ENCODE peak calls at places on chromosomes 7 and 10, in six cellular contexts. P is GM20000, O is endothelial cell, M is HFF-Myc, Y is uterus, S is PC-9. R is an unnamed sample.

GRCh38 chr10:110279062-110279986 is 25.4 kb downstream of the SMNDC1 start:
- DNase-seq in P (peak), O (peak), M (peak), Y (peak), S (peak), R (peak)

GRCh38 chr10:23293145-23293724 is 51.4 kb downstream of the C10orf67 start:
- DNase-seq in P (peak), O (peak), M (peak), Y (no peak), S (no peak), R (peak)

GRCh38 chr10:125038637-125039036 is 96.7 kb downstream of the ZRANB1 start:
- DNase-seq in P (no peak), O (no peak), M (no peak), Y (no peak), S (peak), R (no peak)

GRCh38 chr7:24587853-24588252 is 14.6 kb downstream of the PALS2 start:
- DNase-seq in P (no peak), O (peak), M (no peak), Y (no peak), S (no peak), R (no peak)

GRCh38 chr7:37220664-37221063 is 228.0 kb downstream of the ELMO1 start:
- DNase-seq in P (no peak), O (no peak), M (no peak), Y (no peak), S (no peak), R (no peak)

GRCh38 chr7:145784809-145785780 is 331.5 kb upstream of the CNTNAP2 start:
- DNase-seq in P (no peak), O (no peak), M (no peak), Y (no peak), S (no peak), R (no peak)

GRCh38 chr7:2811476-2812118 is 32.5 kb downstream of the GNA12 start:
- DNase-seq in P (no peak), O (no peak), M (no peak), Y (peak), S (no peak), R (no peak)

GRCh38 chr10:24451325-24451820 is 242.4 kb downstream of the KIAA1217 start:
- DNase-seq in P (no peak), O (no peak), M (no peak), Y (no peak), S (no peak), R (no peak)

GRCh38 chr10:124646483-124647352 is 97.5 kb downstream of the FAM53B start:
- DNase-seq in P (no peak), O (no peak), M (peak), Y (peak), S (peak), R (no peak)

GRCh38 chr10:49178489-49179471 is 9.4 kb downstream of the TMEM273 start:
- DNase-seq in P (no peak), O (no peak), M (no peak), Y (no peak), S (no peak), R (peak)

GRCh38 chr10:85124592-85124991 is 796.2 kb downstream of the CCSER2 start:
- DNase-seq in P (no peak), O (no peak), M (no peak), Y (no peak), S (no peak), R (no peak)

GRCh38 chr10:97861924-97862323 is 12.3 kb downstream of the GOLGA7B start:
- DNase-seq in P (no peak), O (no peak), M (no peak), Y (no peak), S (no peak), R (no peak)

GRCh38 chr10:103188853-103189252 is 4.2 kb downstream of the NT5C2 start:
- DNase-seq in P (no peak), O (no peak), M (no peak), Y (no peak), S (no peak), R (no peak)

GRCh38 chr7:101635484-101635883 is 6.4 kb upstream of the MYL10 start:
- DNase-seq in P (no peak), O (no peak), M (no peak), Y (no peak), S (no peak), R (no peak)

GRCh38 chr7:123770378-123770777 is 21.6 kb upstream of the WASL start:
- DNase-seq in P (peak), O (no peak), M (no peak), Y (no peak), S (peak), R (peak)

GRCh38 chr7:127920787-127921438 is 110.3 kb downstream of the LRRC4 start:
- DNase-seq in P (no peak), O (no peak), M (no peak), Y (no peak), S (no peak), R (no peak)

GRCh38 chr7:54037873-54038272 is 504.3 kb upstream of the VSTM2A start:
- DNase-seq in P (no peak), O (no peak), M (no peak), Y (no peak), S (no peak), R (no peak)

GRCh38 chr10:128042131-128042610 is 84.1 kb downstream of the MKI67 start:
- DNase-seq in P (no peak), O (no peak), M (no peak), Y (no peak), S (no peak), R (no peak)

GRCh38 chr10:48590945-48591344 is 13.9 kb downstream of the ARHGAP22 start:
- DNase-seq in P (no peak), O (no peak), M (no peak), Y (no peak), S (no peak), R (no peak)

GRCh38 chr7:130364446-130364845 is 15.8 kb upstream of the CPA1 start:
- DNase-seq in P (no peak), O (no peak), M (no peak), Y (no peak), S (no peak), R (no peak)

GRCh38 chr7:93562106-93562505 is 12.4 kb downstream of the CALCR start:
- DNase-seq in P (no peak), O (no peak), M (no peak), Y (no peak), S (no peak), R (no peak)

GRCh38 chr10:118939216-118940007 is 90.1 kb upstream of the NANOS1 start:
- DNase-seq in P (no peak), O (no peak), M (no peak), Y (no peak), S (no peak), R (no peak)

GRCh38 chr10:63264852-63265617 is 131.9 kb downstream of the NRBF2 start:
- DNase-seq in P (peak), O (no peak), M (peak), Y (no peak), S (peak), R (no peak)

GRCh38 chr10:13971586-13972475 is 358.9 kb downstream of the FRMD4A start:
- DNase-seq in P (no peak), O (no peak), M (no peak), Y (no peak), S (no peak), R (no peak)

DNA sequence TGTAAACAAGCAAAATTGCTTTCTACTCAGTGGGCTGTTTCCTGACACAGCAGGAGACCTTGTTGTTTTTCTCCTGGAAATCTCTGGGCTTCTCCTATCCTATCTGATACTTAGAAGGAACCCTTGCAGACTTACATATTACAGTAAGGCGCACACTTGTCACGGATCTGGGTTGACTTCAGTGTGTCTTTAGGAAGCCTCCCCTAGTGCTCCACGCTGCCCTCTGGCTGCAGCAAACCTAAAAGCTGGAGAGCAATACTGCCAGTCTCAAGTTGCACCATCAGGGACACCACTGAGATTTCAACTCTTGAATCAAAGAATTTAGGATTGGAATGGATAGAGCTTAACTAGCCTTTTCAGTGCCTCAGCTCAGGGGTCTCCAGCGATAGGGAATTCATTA is 495.3 kb downstream of the LRMDA start:
- DNase-seq in P (no peak), O (no peak), M (no peak), Y (peak), S (peak), R (no peak)
- TF ChIP-seq CTCF in P (no peak), O (no peak), M (no peak), Y (no peak), S (peak), R (no peak)

DNA sequence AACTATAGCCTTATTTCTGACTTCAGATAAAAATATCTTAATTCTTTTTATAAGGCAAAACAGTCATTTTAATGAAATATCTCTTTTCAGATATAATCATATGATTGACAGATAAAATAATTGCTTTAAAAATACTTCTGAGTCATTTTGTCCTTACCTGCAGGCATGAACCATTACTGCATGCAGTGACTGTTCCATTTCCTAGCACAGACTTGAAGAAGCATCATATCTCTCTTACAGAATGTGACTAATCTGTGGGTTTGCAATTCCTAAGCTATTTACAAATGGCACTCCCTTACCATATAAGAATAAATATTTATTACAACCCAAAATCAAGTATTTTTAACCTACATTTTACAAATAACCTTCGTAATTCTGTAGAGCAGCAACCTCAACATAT is 120.7 kb downstream of the SRPK2 start:
- DNase-seq in P (no peak), O (no peak), M (no peak), Y (no peak), S (no peak), R (no peak)
- TF ChIP-seq CTCF in P (no peak), O (no peak), M (no peak), Y (no peak), S (no peak), R (no peak)

GRCh38 chr7:135362871-135363270 is 129.2 kb downstream of the STRA8 start:
- DNase-seq in P (no peak), O (no peak), M (no peak), Y (no peak), S (no peak), R (no peak)
- TF ChIP-seq CTCF in P (no peak), O (peak), M (no peak), Y (no peak), S (peak), R (no peak)

DNA sequence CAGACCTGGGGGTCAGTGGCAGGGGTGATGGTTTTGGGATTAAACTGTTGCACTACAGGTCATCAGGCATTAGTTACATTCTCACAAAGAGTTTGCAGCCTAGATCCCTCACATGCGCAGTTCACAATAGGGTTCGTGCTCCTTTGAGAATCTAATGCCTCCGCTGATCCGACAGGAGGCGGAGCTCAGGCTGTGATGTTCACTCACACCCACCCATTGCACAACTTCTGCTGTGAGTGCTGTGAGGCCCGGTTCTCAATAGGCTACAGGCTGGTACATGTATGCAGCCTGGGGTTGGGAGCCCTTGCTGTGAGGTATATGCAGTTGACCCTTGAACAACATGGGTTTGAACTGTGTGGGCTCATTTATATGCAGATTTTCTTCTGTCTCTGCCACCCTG is 416.4 kb downstream of the GFRA1 start:
- DNase-seq in P (no peak), O (no peak), M (no peak), Y (no peak), S (no peak), R (no peak)
- TF ChIP-seq CTCF in P (no peak), O (no peak), M (no peak), Y (no peak), S (no peak), R (no peak)

DNA sequence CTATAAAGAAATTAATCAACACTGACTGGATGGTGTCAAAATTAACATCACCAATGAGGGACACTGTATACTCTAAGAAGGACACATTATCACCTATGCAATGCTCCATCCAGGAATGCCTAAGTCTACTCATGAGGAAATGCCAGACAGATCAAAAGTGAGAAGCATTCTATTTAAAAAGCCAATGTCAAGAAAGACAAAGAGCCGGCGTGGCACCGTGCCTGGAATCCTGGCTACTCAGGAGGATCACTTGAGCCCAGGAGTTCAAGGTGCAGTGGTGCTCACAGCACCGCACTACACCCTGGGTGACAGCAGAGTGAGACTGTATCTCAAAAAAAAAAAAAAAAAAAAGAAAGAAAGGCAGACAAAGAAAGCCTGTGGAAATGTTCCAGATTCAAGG is 45.5 kb upstream of the ANAPC16 start:
- DNase-seq in P (no peak), O (no peak), M (no peak), Y (no peak), S (peak), R (no peak)
- TF ChIP-seq CTCF in P (no peak), O (no peak), M (no peak), Y (no peak), S (no peak), R (no peak)

R was measured in GM13976.